ENCODE peak calls at places on chromosomes 3 and 15, in eight cellular contexts. One of them, this sample, is unnamed.

GRCh38 chr3:148991219-148992026 is at the start of gene GYG1:
- DNase-seq in CD4-positive, alpha-beta T cell: peak; percentile 73
- DNase-seq in endothelial cell: peak; percentile 69
- DNase-seq in HCT116: peak; percentile 60
- DNase-seq in keratinocyte: no peak
- DNase-seq in B cell: peak; percentile 76
- DNase-seq in bronchial epithelial cell: peak; percentile 62
- DNase-seq in kidney epithelial cell: no peak
- DNase-seq in this sample: peak; percentile 92

GRCh38 chr3:54628888-54629368 is 298.9 kb downstream of the LRTM1 start:
- DNase-seq in CD4-positive, alpha-beta T cell: no peak
- DNase-seq in endothelial cell: no peak
- DNase-seq in HCT116: no peak
- DNase-seq in keratinocyte: peak; percentile 42
- DNase-seq in B cell: no peak
- DNase-seq in bronchial epithelial cell: peak; percentile 28
- DNase-seq in kidney epithelial cell: no peak
- DNase-seq in this sample: no peak

GRCh38 chr3:195221876-195222617 is 48.9 kb downstream of the XXYLT1 start:
- DNase-seq in CD4-positive, alpha-beta T cell: no peak
- DNase-seq in endothelial cell: no peak
- DNase-seq in HCT116: no peak
- DNase-seq in keratinocyte: no peak
- DNase-seq in B cell: no peak
- DNase-seq in bronchial epithelial cell: no peak
- DNase-seq in kidney epithelial cell: no peak
- DNase-seq in this sample: no peak

GRCh38 chr15:25439456-25439836 is 622 bp upstream of the UBE3A start:
- DNase-seq in CD4-positive, alpha-beta T cell: no peak
- DNase-seq in endothelial cell: no peak
- DNase-seq in HCT116: peak; percentile 6
- DNase-seq in keratinocyte: no peak
- DNase-seq in B cell: peak; percentile 43
- DNase-seq in bronchial epithelial cell: peak; percentile 29
- DNase-seq in kidney epithelial cell: no peak
- DNase-seq in this sample: no peak

GRCh38 chr3:160885791-160886286 is 129.8 kb downstream of the PPM1L start:
- DNase-seq in CD4-positive, alpha-beta T cell: no peak
- DNase-seq in endothelial cell: no peak
- DNase-seq in HCT116: no peak
- DNase-seq in keratinocyte: no peak
- DNase-seq in B cell: no peak
- DNase-seq in bronchial epithelial cell: no peak
- DNase-seq in kidney epithelial cell: peak; percentile 28
- DNase-seq in this sample: no peak

GRCh38 chr15:60614862-60615771 is 136.2 kb upstream of the ICE2 start:
- DNase-seq in CD4-positive, alpha-beta T cell: no peak
- DNase-seq in endothelial cell: peak; percentile 16
- DNase-seq in HCT116: no peak
- DNase-seq in keratinocyte: no peak
- DNase-seq in B cell: no peak
- DNase-seq in bronchial epithelial cell: peak; percentile 63
- DNase-seq in kidney epithelial cell: no peak
- DNase-seq in this sample: peak; percentile 23

GRCh38 chr3:183766745-183767606 is 58.4 kb downstream of the MAP6D1 start:
- DNase-seq in CD4-positive, alpha-beta T cell: peak; percentile 58
- DNase-seq in endothelial cell: peak; percentile 75
- DNase-seq in HCT116: peak; percentile 53
- DNase-seq in keratinocyte: no peak
- DNase-seq in B cell: peak; percentile 72
- DNase-seq in bronchial epithelial cell: peak; percentile 72
- DNase-seq in kidney epithelial cell: no peak
- DNase-seq in this sample: peak; percentile 89

GRCh38 chr15:63231717-63232116 is 42.3 kb downstream of the RAB8B start:
- DNase-seq in CD4-positive, alpha-beta T cell: no peak
- DNase-seq in endothelial cell: no peak
- DNase-seq in HCT116: no peak
- DNase-seq in keratinocyte: no peak
- DNase-seq in B cell: no peak
- DNase-seq in bronchial epithelial cell: no peak
- DNase-seq in kidney epithelial cell: no peak
- DNase-seq in this sample: no peak

GRCh38 chr15:41558400-41559238 is at the start of gene TYRO3:
- DNase-seq in CD4-positive, alpha-beta T cell: peak; percentile 48
- DNase-seq in endothelial cell: peak; percentile 53
- DNase-seq in HCT116: no peak
- DNase-seq in keratinocyte: no peak
- DNase-seq in B cell: peak; percentile 46
- DNase-seq in bronchial epithelial cell: no peak
- DNase-seq in kidney epithelial cell: no peak
- DNase-seq in this sample: peak; percentile 60

GRCh38 chr3:124587053-124587408 is 143.2 kb upstream of the UMPS start:
- DNase-seq in CD4-positive, alpha-beta T cell: no peak
- DNase-seq in endothelial cell: peak; percentile 8
- DNase-seq in HCT116: no peak
- DNase-seq in keratinocyte: no peak
- DNase-seq in B cell: no peak
- DNase-seq in bronchial epithelial cell: peak; percentile 54
- DNase-seq in kidney epithelial cell: no peak
- DNase-seq in this sample: peak; percentile 46

GRCh38 chr3:124586126-124587052 is 143.9 kb upstream of the UMPS start:
- DNase-seq in CD4-positive, alpha-beta T cell: no peak
- DNase-seq in endothelial cell: peak; percentile 43
- DNase-seq in HCT116: no peak
- DNase-seq in keratinocyte: no peak
- DNase-seq in B cell: no peak
- DNase-seq in bronchial epithelial cell: no peak
- DNase-seq in kidney epithelial cell: no peak
- DNase-seq in this sample: no peak

GRCh38 chr3:124584245-124584551 is 146.1 kb upstream of the UMPS start:
- DNase-seq in CD4-positive, alpha-beta T cell: no peak
- DNase-seq in endothelial cell: no peak
- DNase-seq in HCT116: no peak
- DNase-seq in keratinocyte: no peak
- DNase-seq in B cell: no peak
- DNase-seq in bronchial epithelial cell: no peak
- DNase-seq in kidney epithelial cell: no peak
- DNase-seq in this sample: no peak

GRCh38 chr3:124582621-124583437 is 147.4 kb upstream of the UMPS start:
- DNase-seq in CD4-positive, alpha-beta T cell: no peak
- DNase-seq in endothelial cell: no peak
- DNase-seq in HCT116: no peak
- DNase-seq in keratinocyte: no peak
- DNase-seq in B cell: no peak
- DNase-seq in bronchial epithelial cell: no peak
- DNase-seq in kidney epithelial cell: no peak
- DNase-seq in this sample: no peak

GRCh38 chr3:124584552-124585391 is 145.5 kb upstream of the UMPS start:
- DNase-seq in CD4-positive, alpha-beta T cell: peak; percentile 18
- DNase-seq in endothelial cell: peak; percentile 91
- DNase-seq in HCT116: peak; percentile 38
- DNase-seq in keratinocyte: no peak
- DNase-seq in B cell: no peak
- DNase-seq in bronchial epithelial cell: peak; percentile 35
- DNase-seq in kidney epithelial cell: no peak
- DNase-seq in this sample: peak; percentile 88
- TF ChIP-seq CTCF in CD4-positive, alpha-beta T cell: no peak
- TF ChIP-seq CTCF in endothelial cell: no peak
- TF ChIP-seq CTCF in HCT116: no peak
- TF ChIP-seq CTCF in keratinocyte: no peak
- TF ChIP-seq CTCF in B cell: no peak
- TF ChIP-seq CTCF in bronchial epithelial cell: no peak
- TF ChIP-seq CTCF in kidney epithelial cell: no peak
- TF ChIP-seq CTCF in this sample: no peak

GRCh38 chr3:100634493-100635272 is 25.3 kb downstream of the ADGRG7 start:
- DNase-seq in CD4-positive, alpha-beta T cell: no peak
- DNase-seq in endothelial cell: peak; percentile 26
- DNase-seq in HCT116: peak; percentile 31
- DNase-seq in keratinocyte: no peak
- DNase-seq in B cell: no peak
- DNase-seq in bronchial epithelial cell: peak; percentile 63
- DNase-seq in kidney epithelial cell: no peak
- DNase-seq in this sample: peak; percentile 83
- TF ChIP-seq CTCF in CD4-positive, alpha-beta T cell: no peak
- TF ChIP-seq CTCF in endothelial cell: no peak
- TF ChIP-seq CTCF in HCT116: no peak
- TF ChIP-seq CTCF in keratinocyte: peak; percentile 86
- TF ChIP-seq CTCF in B cell: no peak
- TF ChIP-seq CTCF in bronchial epithelial cell: peak; percentile 30
- TF ChIP-seq CTCF in kidney epithelial cell: no peak
- TF ChIP-seq CTCF in this sample: no peak

DNA sequence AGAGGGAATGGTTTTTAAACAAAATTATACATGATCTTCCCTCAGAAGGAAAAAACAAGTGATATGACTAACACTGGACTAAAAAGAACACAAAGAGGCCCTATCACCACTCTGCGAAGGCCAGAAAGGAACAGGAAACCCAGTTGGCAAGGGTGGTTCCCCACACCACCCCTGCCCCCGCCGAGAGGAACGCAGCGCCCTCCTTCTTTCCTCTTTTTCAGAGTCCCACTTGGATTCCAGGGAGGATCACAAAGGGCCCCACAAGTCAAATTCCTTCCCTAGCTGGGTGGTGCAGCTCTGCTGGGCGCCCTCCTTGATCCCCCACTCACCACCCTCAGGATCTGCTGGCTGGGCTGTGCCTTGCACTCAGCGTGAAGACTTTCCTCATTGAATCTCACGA is 29.8 kb downstream of the PLA1A start:
- DNase-seq in CD4-positive, alpha-beta T cell: no peak
- DNase-seq in endothelial cell: no peak
- DNase-seq in HCT116: no peak
- DNase-seq in keratinocyte: no peak
- DNase-seq in B cell: no peak
- DNase-seq in bronchial epithelial cell: no peak
- DNase-seq in kidney epithelial cell: no peak
- DNase-seq in this sample: no peak
- TF ChIP-seq CTCF in CD4-positive, alpha-beta T cell: no peak
- TF ChIP-seq CTCF in endothelial cell: no peak
- TF ChIP-seq CTCF in HCT116: no peak
- TF ChIP-seq CTCF in keratinocyte: no peak
- TF ChIP-seq CTCF in B cell: no peak
- TF ChIP-seq CTCF in bronchial epithelial cell: no peak
- TF ChIP-seq CTCF in kidney epithelial cell: no peak
- TF ChIP-seq CTCF in this sample: no peak

GRCh38 chr3:114903213-114903612 is 243.9 kb downstream of the ZBTB20 start:
- DNase-seq in CD4-positive, alpha-beta T cell: no peak
- DNase-seq in endothelial cell: no peak
- DNase-seq in HCT116: no peak
- DNase-seq in keratinocyte: no peak
- DNase-seq in B cell: no peak
- DNase-seq in bronchial epithelial cell: no peak
- DNase-seq in kidney epithelial cell: no peak
- DNase-seq in this sample: no peak
- TF ChIP-seq CTCF in CD4-positive, alpha-beta T cell: no peak
- TF ChIP-seq CTCF in endothelial cell: no peak
- TF ChIP-seq CTCF in HCT116: no peak
- TF ChIP-seq CTCF in keratinocyte: no peak
- TF ChIP-seq CTCF in B cell: no peak
- TF ChIP-seq CTCF in bronchial epithelial cell: no peak
- TF ChIP-seq CTCF in kidney epithelial cell: no peak
- TF ChIP-seq CTCF in this sample: no peak

GRCh38 chr15:23759964-23760363 is 72.9 kb upstream of the NDN start:
- DNase-seq in CD4-positive, alpha-beta T cell: no peak
- DNase-seq in endothelial cell: no peak
- DNase-seq in HCT116: no peak
- DNase-seq in keratinocyte: no peak
- DNase-seq in B cell: no peak
- DNase-seq in bronchial epithelial cell: no peak
- DNase-seq in kidney epithelial cell: no peak
- DNase-seq in this sample: no peak
- TF ChIP-seq CTCF in CD4-positive, alpha-beta T cell: no peak
- TF ChIP-seq CTCF in endothelial cell: no peak
- TF ChIP-seq CTCF in HCT116: no peak
- TF ChIP-seq CTCF in keratinocyte: no peak
- TF ChIP-seq CTCF in B cell: no peak
- TF ChIP-seq CTCF in bronchial epithelial cell: no peak
- TF ChIP-seq CTCF in kidney epithelial cell: no peak
- TF ChIP-seq CTCF in this sample: no peak

GRCh38 chr3:28727321-28727720 is 378.7 kb upstream of the AZI2 start:
- DNase-seq in CD4-positive, alpha-beta T cell: no peak
- DNase-seq in endothelial cell: no peak
- DNase-seq in HCT116: no peak
- DNase-seq in keratinocyte: no peak
- DNase-seq in B cell: no peak
- DNase-seq in bronchial epithelial cell: no peak
- DNase-seq in kidney epithelial cell: no peak
- DNase-seq in this sample: no peak

DNA sequence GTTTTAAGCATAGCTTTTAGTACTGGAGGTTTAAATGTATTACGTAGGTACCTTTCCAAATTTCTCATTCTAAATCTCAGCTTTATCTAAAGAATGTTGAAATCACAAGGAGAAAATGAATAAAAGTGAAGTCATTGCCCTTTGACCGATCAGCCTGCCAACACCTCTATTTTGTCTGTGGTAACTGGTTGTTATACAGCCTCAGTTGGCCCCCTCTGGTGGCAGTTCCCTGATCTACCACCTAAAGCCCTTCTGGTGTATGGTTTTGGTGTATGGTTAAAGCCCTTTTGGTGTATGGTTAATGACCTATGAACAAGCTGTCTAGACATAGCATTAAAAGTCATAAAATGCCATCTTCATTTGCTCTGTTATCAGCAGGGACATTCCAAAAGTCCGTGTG is 378.2 kb upstream of the AZI2 start:
- DNase-seq in CD4-positive, alpha-beta T cell: no peak
- DNase-seq in endothelial cell: peak; percentile 72
- DNase-seq in HCT116: peak; percentile 44
- DNase-seq in keratinocyte: no peak
- DNase-seq in B cell: no peak
- DNase-seq in bronchial epithelial cell: peak; percentile 65
- DNase-seq in kidney epithelial cell: no peak
- DNase-seq in this sample: peak; percentile 64
- TF ChIP-seq CTCF in CD4-positive, alpha-beta T cell: no peak
- TF ChIP-seq CTCF in endothelial cell: peak; percentile 68
- TF ChIP-seq CTCF in HCT116: peak; percentile 75
- TF ChIP-seq CTCF in keratinocyte: peak; percentile 67
- TF ChIP-seq CTCF in B cell: no peak
- TF ChIP-seq CTCF in bronchial epithelial cell: peak; percentile 72
- TF ChIP-seq CTCF in kidney epithelial cell: peak; percentile 67
- TF ChIP-seq CTCF in this sample: peak; percentile 46

DNA sequence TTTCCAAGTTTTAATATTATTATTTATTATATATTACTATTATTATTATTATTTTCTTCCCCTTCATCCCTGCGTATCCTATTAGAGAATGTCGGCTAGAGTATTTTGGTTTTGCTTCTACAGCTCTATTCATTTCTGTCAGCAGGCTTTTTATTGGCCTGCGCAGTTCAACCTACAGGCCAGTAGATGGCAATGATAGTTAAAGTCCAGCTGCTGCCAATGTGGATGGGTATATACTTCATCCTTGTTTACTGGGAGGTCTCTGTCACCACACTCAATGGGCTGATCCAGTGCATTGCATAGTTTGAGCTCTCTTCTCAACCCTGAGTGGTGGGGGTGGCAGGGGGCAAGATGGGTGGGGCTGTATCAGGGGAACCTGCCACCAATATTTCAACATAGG is 799.8 kb downstream of the NSUN3 start:
- DNase-seq in CD4-positive, alpha-beta T cell: no peak
- DNase-seq in endothelial cell: peak; percentile 17
- DNase-seq in HCT116: no peak
- DNase-seq in keratinocyte: no peak
- DNase-seq in B cell: no peak
- DNase-seq in bronchial epithelial cell: peak; percentile 21
- DNase-seq in kidney epithelial cell: no peak
- DNase-seq in this sample: peak; percentile 17
- TF ChIP-seq CTCF in CD4-positive, alpha-beta T cell: no peak
- TF ChIP-seq CTCF in endothelial cell: peak; percentile 58
- TF ChIP-seq CTCF in HCT116: peak; percentile 38
- TF ChIP-seq CTCF in keratinocyte: peak; percentile 42
- TF ChIP-seq CTCF in B cell: no peak
- TF ChIP-seq CTCF in bronchial epithelial cell: peak; percentile 62
- TF ChIP-seq CTCF in kidney epithelial cell: peak; percentile 77
- TF ChIP-seq CTCF in this sample: peak; percentile 56

This sample was measured in Calu3.